ENCODE peak calls at places on chromosomes 12 and 14, in five cellular contexts. One of them, this sample, is unnamed.

GRCh38 chr12:64895541-64895940 is 71.1 kb downstream of the TBC1D30 start:
- DNase-seq in HT1080: peak; percentile 77
- DNase-seq in AG08395: peak; percentile 13
- DNase-seq in GM12865: no peak
- DNase-seq in A549: no peak
- DNase-seq in this sample: peak; percentile 65

GRCh38 chr14:52238682-52239081 is 28.8 kb upstream of the PTGDR start:
- DNase-seq in HT1080: no peak
- DNase-seq in AG08395: no peak
- DNase-seq in GM12865: no peak
- DNase-seq in A549: no peak
- DNase-seq in this sample: no peak

GRCh38 chr12:4164591-4165558 is 108.7 kb upstream of the CCND2 start:
- DNase-seq in HT1080: peak; percentile 30
- DNase-seq in AG08395: peak; percentile 38
- DNase-seq in GM12865: peak; percentile 77
- DNase-seq in A549: no peak
- DNase-seq in this sample: peak; percentile 80

GRCh38 chr12:52307836-52308806 is 13.1 kb downstream of the KRT83 start:
- DNase-seq in HT1080: no peak
- DNase-seq in AG08395: peak; percentile 71
- DNase-seq in GM12865: no peak
- DNase-seq in A549: no peak
- DNase-seq in this sample: peak; percentile 26

GRCh38 chr14:50040401-50040775 is 76.0 kb downstream of the VCPKMT start:
- DNase-seq in HT1080: peak; percentile 92
- DNase-seq in AG08395: peak; percentile 58
- DNase-seq in GM12865: peak; percentile 81
- DNase-seq in A549: peak; percentile 64
- DNase-seq in this sample: peak; percentile 75

GRCh38 chr12:50302686-50303085 is 19.4 kb upstream of the LIMA1 start:
- DNase-seq in HT1080: peak; percentile 52
- DNase-seq in AG08395: peak; percentile 78
- DNase-seq in GM12865: no peak
- DNase-seq in A549: no peak
- DNase-seq in this sample: no peak

GRCh38 chr12:27143676-27144075 is 61.3 kb upstream of the C12orf71 start:
- DNase-seq in HT1080: no peak
- DNase-seq in AG08395: no peak
- DNase-seq in GM12865: no peak
- DNase-seq in A549: no peak
- DNase-seq in this sample: no peak

GRCh38 chr12:121711925-121712461 is 559 bp upstream of the TMEM120B start:
- DNase-seq in HT1080: no peak
- DNase-seq in AG08395: no peak
- DNase-seq in GM12865: peak; percentile 50
- DNase-seq in A549: peak; percentile 55
- DNase-seq in this sample: no peak

GRCh38 chr14:85580536-85581165 is 50.7 kb downstream of the FLRT2 start:
- DNase-seq in HT1080: no peak
- DNase-seq in AG08395: no peak
- DNase-seq in GM12865: no peak
- DNase-seq in A549: no peak
- DNase-seq in this sample: no peak

GRCh38 chr12:53746592-53747491 is 4.9 kb downstream of the CISTR start:
- DNase-seq in HT1080: peak; percentile 84
- DNase-seq in AG08395: peak; percentile 94
- DNase-seq in GM12865: peak; percentile 90
- DNase-seq in A549: peak; percentile 88
- DNase-seq in this sample: peak; percentile 60

GRCh38 chr12:42884116-42884515 is 294.6 kb upstream of the PRICKLE1 start:
- DNase-seq in HT1080: no peak
- DNase-seq in AG08395: no peak
- DNase-seq in GM12865: no peak
- DNase-seq in A549: no peak
- DNase-seq in this sample: no peak

GRCh38 chr12:31558521-31558920 is 32.4 kb downstream of the DENND5B start:
- DNase-seq in HT1080: no peak
- DNase-seq in AG08395: peak; percentile 48
- DNase-seq in GM12865: no peak
- DNase-seq in A549: no peak
- DNase-seq in this sample: peak; percentile 17

GRCh38 chr14:24389266-24389855 is 9.4 kb upstream of the NYNRIN start:
- DNase-seq in HT1080: no peak
- DNase-seq in AG08395: no peak
- DNase-seq in GM12865: no peak
- DNase-seq in A549: no peak
- DNase-seq in this sample: no peak

GRCh38 chr12:11749943-11750690 is 100.6 kb downstream of the ETV6 start:
- DNase-seq in HT1080: no peak
- DNase-seq in AG08395: no peak
- DNase-seq in GM12865: peak; percentile 94
- DNase-seq in A549: no peak
- DNase-seq in this sample: no peak

GRCh38 chr12:60834806-60835205 is 1239.0 kb downstream of the SLC16A7 start:
- DNase-seq in HT1080: no peak
- DNase-seq in AG08395: no peak
- DNase-seq in GM12865: no peak
- DNase-seq in A549: no peak
- DNase-seq in this sample: no peak

GRCh38 chr12:72269491-72269890 is 2.7 kb upstream of the TRHDE start:
- DNase-seq in HT1080: no peak
- DNase-seq in AG08395: no peak
- DNase-seq in GM12865: no peak
- DNase-seq in A549: no peak
- DNase-seq in this sample: no peak

GRCh38 chr14:76883437-76883836 is 57.2 kb downstream of the LRRC74A start:
- DNase-seq in HT1080: no peak
- DNase-seq in AG08395: no peak
- DNase-seq in GM12865: no peak
- DNase-seq in A549: no peak
- DNase-seq in this sample: no peak

GRCh38 chr14:102986810-102987579 is 64.5 kb downstream of the AMN start:
- DNase-seq in HT1080: peak; percentile 65
- DNase-seq in AG08395: no peak
- DNase-seq in GM12865: no peak
- DNase-seq in A549: no peak
- DNase-seq in this sample: peak; percentile 97

This sample was measured in foreskin keratinocyte.